ENCODE peak calls at places on chromosomes 5 and 9, in five cellular contexts. Z is A549, T is H54, S is body of pancreas, J is upper lobe of left lung. F is an unnamed sample.

GRCh38 chr5:140109050-140109817 is 4.7 kb upstream of the PURA start:
- DNase-seq in S (peak), T (no peak), J (no peak), Z (no peak), F (no peak)

GRCh38 chr5:81533629-81534480 is 139.9 kb upstream of the ACOT12 start:
- DNase-seq in S (no peak), J (no peak), Z (no peak), T (no peak), F (no peak)

GRCh38 chr9:18785604-18786003 is 247.4 kb downstream of the SAXO1 start:
- DNase-seq in S (no peak), Z (no peak), T (no peak), J (no peak), F (no peak)

GRCh38 chr9:11312976-11313375 is 700.2 kb upstream of the PTPRD start:
- DNase-seq in S (peak), T (no peak), Z (no peak), J (no peak), F (no peak)

GRCh38 chr9:114701971-114702370 is 20.0 kb upstream of the TEX48 start:
- DNase-seq in S (no peak), J (no peak), T (no peak), Z (no peak), F (no peak)

GRCh38 chr9:95491543-95492330 is 25.0 kb downstream of the PTCH1 start:
- DNase-seq in J (no peak), S (no peak), Z (no peak), T (no peak), F (no peak)

GRCh38 chr9:97704327-97704677 is 7.2 kb upstream of the XPA start:
- DNase-seq in Z (no peak), T (no peak), S (no peak), J (no peak), F (no peak)

GRCh38 chr5:103013933-103014552 is 105.9 kb downstream of the GIN1 start:
- DNase-seq in J (no peak), Z (no peak), T (no peak), S (no peak), F (no peak)

GRCh38 chr9:111916234-111916645 is 19.6 kb downstream of the UGCG start:
- DNase-seq in J (no peak), S (no peak), Z (no peak), T (no peak), F (no peak)

GRCh38 chr5:112646139-112646941 is 91.3 kb upstream of the APC start:
- DNase-seq in Z (no peak), T (no peak), S (no peak), J (no peak), F (no peak)

GRCh38 chr5:92676120-92676838 is 904.7 kb downstream of the NR2F1-AS1 start:
- DNase-seq in T (no peak), S (no peak), J (no peak), Z (no peak), F (no peak)

GRCh38 chr5:73451218-73452130 is 2.9 kb upstream of the FOXD1 start:
- DNase-seq in T (no peak), Z (peak), J (peak), S (peak), F (no peak)

GRCh38 chr5:137733922-137734695 is 1.8 kb downstream of the KLHL3 start:
- DNase-seq in Z (no peak), T (no peak), S (no peak), J (no peak), F (no peak)

GRCh38 chr5:130282044-130282443 is 377.8 kb downstream of the CHSY3 start:
- DNase-seq in S (peak), Z (no peak), J (no peak), T (no peak), F (no peak)

GRCh38 chr5:123844873-123845272 is 332.9 kb downstream of the CSNK1G3 start:
- DNase-seq in T (no peak), J (no peak), S (no peak), Z (no peak), F (no peak)

GRCh38 chr5:175538576-175538975 is 60.2 kb downstream of the SFXN1 start:
- DNase-seq in S (no peak), Z (no peak), J (no peak), T (no peak), F (no peak)

GRCh38 chr9:102106446-102106845 is 368.0 kb upstream of the GRIN3A start:
- DNase-seq in Z (no peak), T (no peak), S (no peak), J (no peak), F (no peak)

GRCh38 chr5:78016831-78017529 is 240.8 kb upstream of the TBCA start:
- DNase-seq in Z (no peak), T (no peak), S (no peak), J (no peak), F (no peak)

GRCh38 chr5:124519396-124519795 is 227.0 kb downstream of the ZNF608 start:
- DNase-seq in S (peak), J (no peak), Z (no peak), T (no peak), F (no peak)

GRCh38 chr9:38226491-38226951 is 157.5 kb upstream of the SHB start:
- DNase-seq in T (no peak), Z (peak), J (no peak), S (no peak), F (no peak)

GRCh38 chr9:135093111-135093510 is 5.6 kb downstream of the OLFM1 start:
- DNase-seq in Z (no peak), J (no peak), S (no peak), T (no peak), F (no peak)

GRCh38 chr9:131727795-131728545 is 11.9 kb downstream of the RAPGEF1 start:
- DNase-seq in T (no peak), J (no peak), Z (no peak), S (no peak), F (no peak)

GRCh38 chr5:59157001-59157527 is 574.2 kb downstream of the RAB3C start:
- DNase-seq in S (no peak), J (no peak), T (no peak), Z (no peak), F (no peak)

GRCh38 chr5:161535762-161536161 is 10.8 kb downstream of the GABRB2 start:
- DNase-seq in Z (no peak), T (no peak), S (no peak), J (no peak), F (no peak)

GRCh38 chr5:172854958-172855357 is 20.9 kb downstream of the ERGIC1 start:
- DNase-seq in Z (no peak), J (no peak), S (no peak), T (no peak), F (no peak)

GRCh38 chr9:83422512-83422911 is 115.7 kb downstream of the FRMD3 start:
- DNase-seq in J (no peak), Z (no peak), S (no peak), T (no peak), F (no peak)

GRCh38 chr9:137085918-137086530 is 761 bp upstream of the MAN1B1 start:
- DNase-seq in S (peak), J (no peak), T (peak), Z (peak), F (no peak)

GRCh38 chr5:176719113-176719814 is 72.0 kb downstream of the TSPAN17 start:
- DNase-seq in J (no peak), S (no peak), Z (no peak), T (no peak), F (no peak)

GRCh38 chr5:170917113-170917512 is 55.3 kb downstream of the RANBP17 start:
- DNase-seq in Z (peak), J (no peak), T (no peak), S (no peak), F (no peak)

GRCh38 chr5:172749076-172749475 is 21.9 kb downstream of the DUSP1 start:
- DNase-seq in J (no peak), S (no peak), T (no peak), Z (no peak), F (no peak)

GRCh38 chr5:83552275-83552674 is 80.7 kb downstream of the VCAN start:
- DNase-seq in S (no peak), T (no peak), J (no peak), Z (no peak), F (no peak)

GRCh38 chr5:77645158-77645994 is 6.9 kb upstream of the OTP start:
- DNase-seq in J (peak), S (peak), Z (peak), T (no peak), F (peak)

GRCh38 chr9:18256574-18256973 is 217.4 kb upstream of the ADAMTSL1 start:
- DNase-seq in T (no peak), J (no peak), S (no peak), Z (no peak), F (no peak)

GRCh38 chr5:178308541-178309092 is 76.0 kb upstream of the PHYKPL start:
- DNase-seq in Z (no peak), T (no peak), J (no peak), S (no peak), F (no peak)

GRCh38 chr5:159304961-159305595 is 25.2 kb downstream of the IL12B start:
- DNase-seq in T (no peak), J (no peak), S (no peak), Z (no peak), F (no peak)

GRCh38 chr5:143001764-143002351 is 231.7 kb downstream of the ARHGAP26 start:
- DNase-seq in S (no peak), Z (no peak), J (no peak), T (peak), F (no peak)
- TF ChIP-seq POLR2A in S (no peak), Z (no peak), J (no peak), T (no peak), F (no peak)

GRCh38 chr5:133056891-133057290 is 5.1 kb downstream of the HSPA4 start:
- DNase-seq in S (no peak), J (no peak), Z (no peak), T (no peak), F (no peak)
- TF ChIP-seq POLR2A in S (no peak), J (no peak), Z (no peak), T (no peak), F (no peak)

GRCh38 chr9:121779381-121780117 is 128.1 kb downstream of the DAB2IP start:
- DNase-seq in T (no peak), J (no peak), S (no peak), Z (no peak), F (no peak)
- TF ChIP-seq POLR2A in T (no peak), J (no peak), S (no peak), Z (no peak), F (no peak)

DNA sequence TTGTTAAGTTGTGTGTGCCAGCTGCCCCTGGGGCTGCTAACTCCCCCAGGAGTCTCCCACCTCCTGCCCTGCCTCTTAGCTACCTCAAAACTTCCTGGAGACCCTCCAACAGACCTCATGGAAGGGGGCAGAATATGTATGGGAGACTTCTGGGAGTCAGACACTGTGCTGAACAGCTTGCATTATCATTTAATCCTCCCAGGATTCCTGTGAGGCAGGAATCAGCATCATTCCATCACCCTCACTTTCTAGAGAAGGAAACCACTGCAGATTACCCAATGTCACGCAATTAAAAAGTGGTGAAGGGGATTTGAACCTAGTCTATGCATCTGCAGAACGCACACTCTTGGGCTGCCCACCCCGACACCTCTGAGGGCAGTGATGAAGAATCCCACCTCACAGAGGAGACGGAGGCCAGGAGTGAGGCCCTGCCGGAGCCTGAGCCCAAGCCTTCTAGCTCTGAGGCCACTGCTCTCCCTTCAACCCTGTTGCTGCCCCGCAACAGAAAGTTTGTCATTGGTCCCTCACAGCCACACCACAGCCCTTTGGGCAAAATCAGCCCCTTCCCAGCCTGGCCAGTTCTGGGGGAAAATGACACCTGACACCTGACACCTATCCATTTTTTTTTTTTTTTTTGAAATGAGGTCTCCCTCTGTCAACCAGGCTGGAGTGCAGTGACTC is 30.3 kb upstream of the IL17B start:
- DNase-seq in T (no peak), Z (no peak), S (no peak), J (no peak), F (no peak)
- TF ChIP-seq POLR2A in T (no peak), Z (no peak), S (no peak), J (no peak), F (no peak)

DNA sequence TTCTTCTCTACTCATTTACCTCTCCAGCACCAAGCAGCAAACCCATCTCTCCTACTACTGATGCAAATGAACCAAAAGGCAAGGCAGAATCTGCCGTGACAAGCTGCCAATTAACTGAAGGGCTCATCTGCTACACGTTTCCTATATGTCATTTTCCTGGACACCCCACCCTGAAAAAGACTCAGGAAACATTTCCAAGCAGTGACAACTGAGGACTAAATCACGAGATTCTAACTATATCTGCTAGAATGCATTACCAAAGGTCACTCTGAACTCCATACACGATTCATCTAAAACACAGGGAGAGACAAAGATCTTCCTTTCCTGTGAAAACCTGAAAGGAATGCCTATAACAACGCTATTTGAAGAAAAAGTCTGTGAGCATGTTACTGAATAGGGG is 12.9 kb downstream of the PLPP1 start:
- DNase-seq in S (no peak), Z (no peak), T (no peak), J (no peak), F (no peak)
- TF ChIP-seq POLR2A in S (no peak), Z (no peak), T (no peak), J (no peak), F (no peak)

DNA sequence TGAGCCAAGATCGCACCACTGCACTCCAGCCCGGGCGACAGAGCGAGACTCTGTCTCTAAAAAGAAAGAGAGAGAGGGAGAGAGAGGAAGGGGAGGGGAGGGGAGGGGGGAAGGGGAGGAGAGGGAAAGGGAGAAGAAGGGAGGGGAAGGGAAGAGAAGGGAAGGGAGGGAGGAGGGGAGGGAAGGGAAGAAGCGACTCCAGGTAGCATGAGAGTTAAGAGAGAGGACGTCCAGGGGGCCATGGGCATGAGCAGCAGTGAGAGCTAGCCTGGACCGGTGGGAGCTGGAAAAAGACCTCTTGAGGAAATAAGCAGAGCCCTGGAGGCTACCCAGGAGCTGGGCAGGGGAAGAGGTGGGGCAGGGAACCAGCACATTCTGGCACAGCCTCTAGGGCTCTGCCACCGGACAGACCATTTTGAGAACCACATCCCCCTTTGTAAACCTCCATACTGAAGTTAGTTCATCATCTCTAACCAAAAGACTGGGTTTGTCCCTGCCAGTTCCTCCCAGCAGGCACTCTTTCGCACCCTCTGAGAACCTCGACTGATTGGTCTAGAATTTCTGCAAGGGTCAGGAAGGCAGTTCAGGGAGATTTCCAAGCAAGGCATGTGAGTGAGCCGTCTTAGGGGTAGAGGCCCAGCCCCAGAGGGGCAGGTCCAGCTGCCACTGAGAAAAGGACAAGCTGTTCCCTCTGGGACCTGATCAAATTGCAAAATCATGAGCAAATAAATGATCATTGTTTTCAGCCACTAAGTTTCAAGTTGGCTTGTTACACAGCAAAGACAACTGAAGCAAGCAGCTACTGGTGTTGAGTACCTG is 11.7 kb downstream of the NAIF1 start:
- DNase-seq in Z (no peak), S (peak), T (no peak), J (no peak), F (no peak)
- TF ChIP-seq POLR2A in Z (no peak), S (peak), T (no peak), J (no peak), F (no peak)

GRCh38 chr5:157106668-157107461 is 2.0 kb downstream of the HAVCR2 start:
- DNase-seq in Z (no peak), T (no peak), J (peak), S (peak), F (no peak)

GRCh38 chr5:157107508-157107907 is 1.3 kb downstream of the HAVCR2 start:
- DNase-seq in J (no peak), Z (no peak), S (no peak), T (no peak), F (no peak)

GRCh38 chr5:157113007-157113406 is 4.2 kb upstream of the HAVCR2 start:
- DNase-seq in S (peak), T (no peak), J (no peak), Z (no peak), F (no peak)

GRCh38 chr5:157109744-157110143 is 900 bp upstream of the HAVCR2 start:
- DNase-seq in Z (no peak), J (no peak), T (no peak), S (peak), F (no peak)

DNA sequence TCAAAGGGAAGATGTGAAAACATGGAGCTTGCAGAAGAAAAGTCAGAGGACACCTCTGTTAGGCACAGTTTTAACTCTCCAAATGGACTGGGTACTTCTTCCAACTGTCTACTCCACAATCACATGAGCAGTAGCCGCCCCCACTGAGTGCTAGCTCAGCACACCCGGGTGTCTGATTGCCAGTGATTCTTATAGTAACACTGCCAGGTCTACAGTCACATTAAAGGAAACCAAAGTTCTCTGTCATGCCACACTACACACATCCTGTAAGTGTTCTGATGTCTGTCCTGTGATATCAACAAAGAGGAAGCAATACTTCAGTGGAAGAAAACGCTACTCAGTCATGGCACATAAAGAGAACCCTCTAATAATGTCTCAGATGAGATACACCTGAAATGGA is at the start of gene HAVCR2:
- DNase-seq in J (no peak), T (no peak), Z (no peak), S (peak), F (no peak)
- TF ChIP-seq POLR2A in J (no peak), T (no peak), Z (no peak), S (peak), F (no peak)

GRCh38 chr9:76396597-76396996 is 2.4 kb upstream of the RFK start:
- DNase-seq in S (no peak), Z (no peak), J (peak), T (no peak), F (no peak)

GRCh38 chr9:76394023-76394895 is at the start of gene RFK:
- DNase-seq in T (peak), J (peak), S (peak), Z (peak), F (peak)

GRCh38 chr9:76396144-76396543 is 1.9 kb upstream of the RFK start:
- DNase-seq in J (no peak), Z (no peak), S (no peak), T (no peak), F (no peak)

GRCh38 chr9:76395381-76395780 is 1.2 kb upstream of the RFK start:
- DNase-seq in S (no peak), J (no peak), Z (no peak), T (no peak), F (no peak)

DNA sequence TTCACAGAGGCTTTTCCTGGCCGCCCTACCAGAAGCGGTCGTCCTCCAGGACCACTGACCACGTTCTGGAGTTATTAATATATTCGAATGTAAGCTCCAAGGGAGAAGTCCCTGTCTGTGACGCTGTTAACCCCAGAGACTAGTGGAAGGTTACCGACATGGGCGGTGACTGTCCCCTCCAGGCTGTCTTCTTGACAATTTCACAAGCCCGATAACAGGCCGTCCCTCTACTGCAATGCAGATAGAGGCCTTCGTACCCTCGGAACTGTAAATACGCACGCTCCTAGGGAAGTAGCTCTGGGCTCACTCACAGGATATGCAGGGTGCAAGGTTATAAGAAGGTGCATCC is 644 bp upstream of the RFK start:
- DNase-seq in Z (peak), T (peak), S (peak), J (no peak), F (peak)
- TF ChIP-seq POLR2A in Z (peak), T (no peak), S (no peak), J (no peak), F (no peak)

F was measured in GM12892.